ENCODE peak calls at places on chromosomes 4 and X, in five cellular contexts. J is SW480, A is HT1080, C is ACHN, Y is iPS DF 6.9. T is an unnamed sample.

GRCh38 chrX:38929966-38930421 is 128.7 kb downstream of the MID1IP1 start:
- DNase-seq in J (peak), A (peak), C (no peak), Y (no peak), T (no peak)

GRCh38 chr4:159446266-159446976 is 343.5 kb downstream of the RAPGEF2 start:
- DNase-seq in J (peak), A (peak), C (peak), Y (peak), T (peak)

GRCh38 chr4:110628321-110629213 is 5.7 kb upstream of the PITX2 start:
- DNase-seq in J (no peak), A (no peak), C (no peak), Y (no peak), T (no peak)

GRCh38 chr4:85280963-85281362 is 194.0 kb upstream of the ARHGAP24 start:
- DNase-seq in J (no peak), A (no peak), C (no peak), Y (no peak), T (no peak)

GRCh38 chr4:87011340-87012034 is 76.7 kb downstream of the AFF1 start:
- DNase-seq in J (peak), A (peak), C (peak), Y (no peak), T (no peak)

GRCh38 chr4:165478260-165478659 is 99.5 kb downstream of the CPE start:
- DNase-seq in J (no peak), A (no peak), C (no peak), Y (no peak), T (no peak)

GRCh38 chr4:127139788-127140286 is 492.9 kb upstream of the INTU start:
- DNase-seq in J (no peak), A (no peak), C (no peak), Y (no peak), T (no peak)

GRCh38 chr4:86603486-86603885 is 9.4 kb downstream of the PTPN13 start:
- DNase-seq in J (no peak), A (no peak), C (no peak), Y (no peak), T (no peak)

GRCh38 chr4:32768664-32769389 is 2048.7 kb downstream of the PCDH7 start:
- DNase-seq in J (no peak), A (no peak), C (no peak), Y (no peak), T (no peak)

GRCh38 chr4:25029479-25030282 is 1.1 kb downstream of the LGI2 start:
- DNase-seq in J (no peak), A (no peak), C (no peak), Y (no peak), T (no peak)

GRCh38 chr4:93825551-93826216 is 2.9 kb upstream of the ATOH1 start:
- DNase-seq in J (no peak), A (no peak), C (no peak), Y (no peak), T (no peak)

GRCh38 chr4:38675167-38676121 is 11.4 kb downstream of the KLF3 start:
- DNase-seq in J (peak), A (peak), C (peak), Y (peak), T (peak)

GRCh38 chr4:82811838-82812672 is 13.5 kb upstream of the SCD5 start:
- DNase-seq in J (no peak), A (no peak), C (no peak), Y (no peak), T (no peak)

GRCh38 chr4:128787509-128788311 is 21.8 kb upstream of the JADE1 start:
- DNase-seq in J (no peak), A (no peak), C (no peak), Y (no peak), T (no peak)

GRCh38 chr4:128387600-128388351 is 100.2 kb upstream of the PGRMC2 start:
- DNase-seq in J (peak), A (peak), C (peak), Y (no peak), T (no peak)

GRCh38 chr4:87532109-87532508 is 2.9 kb upstream of the SPARCL1 start:
- DNase-seq in J (no peak), A (no peak), C (no peak), Y (no peak), T (no peak)

GRCh38 chrX:120585702-120586101 is 18.2 kb upstream of the MCTS1 start:
- DNase-seq in J (no peak), A (no peak), C (no peak), Y (no peak), T (no peak)

GRCh38 chr4:165726831-165727230 is 146.2 kb upstream of the TLL1 start:
- DNase-seq in J (no peak), A (peak), C (no peak), Y (no peak), T (no peak)

GRCh38 chrX:68693481-68694410 is 46.3 kb downstream of the STARD8 start:
- DNase-seq in J (no peak), A (no peak), C (peak), Y (no peak), T (peak)

GRCh38 chr4:71687057-71687456 is 96.8 kb downstream of the GC start:
- DNase-seq in J (no peak), A (no peak), C (no peak), Y (no peak), T (no peak)

GRCh38 chrX:133859860-133860259 is 125.5 kb downstream of the GPC3 start:
- DNase-seq in J (no peak), A (peak), C (no peak), Y (no peak), T (no peak)

GRCh38 chrX:119971184-119971583 is 27.6 kb upstream of the NKAP start:
- DNase-seq in J (no peak), A (no peak), C (no peak), Y (no peak), T (no peak)

GRCh38 chrX:140343226-140343873 is 161.5 kb downstream of the SOX3 start:
- DNase-seq in J (no peak), A (peak), C (no peak), Y (no peak), T (no peak)

GRCh38 chr4:4424499-4425115 is 37.7 kb downstream of the NSG1 start:
- DNase-seq in J (no peak), A (no peak), C (no peak), Y (no peak), T (no peak)

GRCh38 chrX:439236-439635 is 52.5 kb upstream of the PPP2R3B start:
- DNase-seq in J (no peak), A (no peak), C (no peak), Y (no peak), T (no peak)

GRCh38 chr4:102625232-102625930 is 124.2 kb downstream of the NFKB1 start:
- DNase-seq in J (peak), A (no peak), C (peak), Y (no peak), T (no peak)

GRCh38 chr4:61549356-61549755 is 349.2 kb downstream of the ADGRL3 start:
- DNase-seq in J (no peak), A (no peak), C (no peak), Y (no peak), T (no peak)

GRCh38 chr4:87007345-87008181 is 72.8 kb downstream of the AFF1 start:
- DNase-seq in J (peak), A (peak), C (peak), Y (no peak), T (peak)

GRCh38 chrX:34849371-34849770 is 93.2 kb upstream of the FAM47B start:
- DNase-seq in J (no peak), A (no peak), C (no peak), Y (no peak), T (no peak)

GRCh38 chr4:172369471-172369959 is 556.3 kb downstream of the GALNTL6 start:
- DNase-seq in J (no peak), A (no peak), C (no peak), Y (no peak), T (no peak)

GRCh38 chr4:176939445-176939844 is 146.7 kb upstream of the VEGFC start:
- DNase-seq in J (no peak), A (no peak), C (no peak), Y (no peak), T (no peak)

GRCh38 chr4:75637176-75637575 is 6.8 kb upstream of the CDKL2 start:
- DNase-seq in J (no peak), A (no peak), C (peak), Y (no peak), T (no peak)

GRCh38 chrX:23822397-23822796 is 39.4 kb downstream of the SAT1 start:
- DNase-seq in J (peak), A (no peak), C (no peak), Y (no peak), T (no peak)

GRCh38 chr4:140135529-140136021 is 18.4 kb downstream of the MAML3 start:
- DNase-seq in J (no peak), A (peak), C (no peak), Y (no peak), T (no peak)